ENCODE peak calls at places on chromosomes 13 and 19, in four cellular contexts. N is H1, X is HepG2, H is GM12878. G is an unnamed sample.

GRCh38 chr13:105937451-105937850 is 598.0 kb downstream of the EFNB2 start:
- DNase-seq in N (no peak), X (no peak), H (no peak), G (peak)

GRCh38 chr13:101714195-101714594 is 261.7 kb downstream of the ITGBL1 start:
- DNase-seq in X (no peak), N (no peak), H (no peak), G (no peak)

GRCh38 chr13:111265006-111265700 is 55.3 kb upstream of the TEX29 start:
- DNase-seq in N (no peak), X (no peak), H (no peak), G (no peak)

GRCh38 chr13:76758257-76758656 is 127.9 kb downstream of the KCTD12 start:
- DNase-seq in N (no peak), H (no peak), X (no peak), G (peak)

GRCh38 chr13:46210362-46211083 is 1.2 kb upstream of the LRRC63 start:
- DNase-seq in X (no peak), N (no peak), H (no peak), G (no peak)

GRCh38 chr19:8512115-8512967 is 1.6 kb downstream of the ZNF414 start:
- DNase-seq in H (no peak), N (peak), X (peak), G (peak)

GRCh38 chr19:43820098-43820860 is 6.8 kb upstream of the ZNF283 start:
- DNase-seq in H (no peak), X (no peak), N (peak), G (peak)

GRCh38 chr19:5181331-5181730 is 159.3 kb downstream of the PTPRS start:
- DNase-seq in X (no peak), N (no peak), H (no peak), G (no peak)

GRCh38 chr13:48631441-48631840 is 22.3 kb upstream of the CYSLTR2 start:
- DNase-seq in N (no peak), H (no peak), X (no peak), G (no peak)

GRCh38 chr13:21837841-21838551 is 167.1 kb downstream of the FGF9 start:
- DNase-seq in N (no peak), H (no peak), X (peak), G (no peak)

GRCh38 chr19:7480222-7480974 is 8.4 kb downstream of the PEX11G start:
- DNase-seq in H (no peak), X (no peak), N (no peak), G (peak)

GRCh38 chr19:7480975-7481265 is 7.9 kb downstream of the PEX11G start:
- DNase-seq in H (no peak), N (no peak), X (no peak), G (no peak)

GRCh38 chr19:7478843-7479227 is 10.0 kb downstream of the PEX11G start:
- DNase-seq in X (no peak), H (no peak), N (no peak), G (peak)

GRCh38 chr19:7483720-7484201 is 5.1 kb downstream of the PEX11G start:
- DNase-seq in N (no peak), X (no peak), H (no peak), G (peak)

GRCh38 chr19:7482584-7483439 is 6.0 kb downstream of the PEX11G start:
- DNase-seq in X (no peak), H (no peak), N (peak), G (peak)
- H3K9ac ChIP-seq in X (no peak), H (no peak), N (no peak), G (no peak)

DNA sequence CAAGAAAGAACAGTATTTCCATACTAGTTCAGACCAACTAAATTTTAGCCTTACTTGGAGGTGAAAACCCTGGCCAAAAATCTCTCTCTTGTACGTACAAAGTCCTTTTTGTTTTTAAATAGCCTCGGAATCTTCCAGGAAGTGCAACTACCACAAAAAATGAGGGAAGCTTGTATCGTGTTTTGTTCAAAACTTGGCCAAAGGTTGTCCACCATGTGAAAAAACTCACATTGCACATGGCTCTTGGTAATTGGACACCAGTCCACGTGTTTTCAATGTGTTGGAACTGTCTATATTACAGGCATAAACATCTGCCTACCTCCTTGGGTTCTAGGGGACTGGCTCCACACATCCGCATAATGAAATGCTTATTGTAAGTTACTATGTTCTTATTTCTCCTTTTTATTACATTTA is 15.2 kb upstream of the STRN4 start:
- DNase-seq in N (no peak), H (no peak), X (peak), G (no peak)
- TF ChIP-seq TCF12 in N (no peak), H (no peak), X (no peak), G (no peak)

DNA sequence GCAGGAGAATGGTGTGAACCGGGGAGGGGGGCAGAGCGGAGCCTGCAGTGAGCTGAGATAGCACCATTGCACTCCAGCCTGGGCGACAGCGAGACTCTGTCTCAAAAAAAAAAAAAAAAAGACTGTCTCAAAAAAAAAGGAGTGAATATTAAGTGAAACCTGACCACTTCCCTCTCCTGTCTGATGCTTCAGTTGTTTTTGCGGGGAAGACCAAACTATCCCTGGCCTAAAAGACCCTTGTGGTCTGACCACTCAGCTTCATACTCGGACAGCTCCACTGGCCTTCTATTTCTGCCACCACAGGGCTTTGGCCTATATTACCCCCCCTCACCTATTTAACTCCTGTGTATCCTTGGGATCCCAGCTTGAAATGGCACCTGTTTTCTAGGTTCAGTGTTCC is 2.3 kb downstream of the CLASRP start:
- DNase-seq in X (no peak), N (no peak), H (no peak), G (no peak)
- H3K27ac ChIP-seq in X (no peak), N (no peak), H (peak), G (no peak)

DNA sequence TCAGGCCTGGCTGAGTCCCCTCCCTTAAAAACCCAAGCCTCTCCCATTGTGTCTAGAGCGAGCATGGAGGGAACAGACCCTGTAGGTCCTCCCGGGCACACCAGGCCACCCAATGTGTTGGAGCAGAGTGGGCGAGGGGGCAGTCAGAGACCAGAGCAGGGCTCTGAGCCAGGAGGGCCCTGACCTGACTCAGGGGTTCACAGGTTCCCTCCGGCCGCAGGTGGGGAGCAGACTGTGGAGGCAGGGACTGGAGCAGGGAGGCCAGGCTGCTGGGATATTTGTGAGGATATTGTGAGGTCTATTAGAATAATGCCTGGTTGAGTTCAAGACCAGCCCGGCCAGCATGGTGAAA is 1.6 kb upstream of the TYROBP start:
- DNase-seq in N (no peak), X (no peak), H (no peak), G (no peak)
- H3K9ac ChIP-seq in N (no peak), X (no peak), H (peak), G (no peak)

GRCh38 chr13:67052550-67053237 is 177.4 kb downstream of the PCDH9 start:
- DNase-seq in N (no peak), H (no peak), X (no peak), G (no peak)

GRCh38 chr13:67048084-67048792 is 181.9 kb downstream of the PCDH9 start:
- DNase-seq in X (no peak), N (no peak), H (no peak), G (no peak)

GRCh38 chr13:67049744-67050143 is 180.4 kb downstream of the PCDH9 start:
- DNase-seq in H (no peak), N (no peak), X (no peak), G (no peak)

GRCh38 chr13:67045357-67045756 is 184.8 kb downstream of the PCDH9 start:
- DNase-seq in H (no peak), X (no peak), N (no peak), G (no peak)

DNA sequence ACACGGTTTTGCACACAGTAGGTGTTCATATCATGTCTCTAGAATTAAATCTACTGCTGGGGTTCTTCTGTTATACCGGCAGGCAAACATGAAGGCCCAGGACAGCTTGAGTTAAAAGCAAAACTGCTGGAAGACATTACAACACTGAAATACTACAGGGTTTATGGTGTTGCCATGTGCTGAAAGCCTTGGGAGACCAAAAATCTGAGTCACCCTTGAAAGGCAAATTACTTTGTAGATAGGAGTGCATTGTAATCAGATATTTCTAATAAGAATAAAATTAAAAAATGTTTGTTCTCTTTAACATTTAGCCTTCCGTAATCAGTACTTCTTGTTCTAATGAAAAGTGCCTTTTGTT is 181.4 kb downstream of the PCDH9 start:
- DNase-seq in H (no peak), X (no peak), N (no peak), G (no peak)
- TF ChIP-seq TCF12 in H (no peak), X (no peak), N (no peak), G (no peak)

GRCh38 chr13:30824651-30825050 is 81.4 kb upstream of the MEDAG start:
- DNase-seq in X (no peak), N (no peak), H (no peak), G (no peak)
- H3K27ac ChIP-seq in X (no peak), N (no peak), H (no peak), G (no peak)

GRCh38 chr19:1944088-1944915 is 3.3 kb downstream of the CSNK1G2 start:
- DNase-seq in X (no peak), H (no peak), N (no peak), G (no peak)

GRCh38 chr19:1941146-1942077 is at the start of gene CSNK1G2:
- DNase-seq in H (no peak), X (no peak), N (no peak), G (no peak)

GRCh38 chr19:1943661-1944087 is 2.7 kb downstream of the CSNK1G2 start:
- DNase-seq in N (no peak), X (no peak), H (no peak), G (no peak)

GRCh38 chr19:1942078-1942933 is 1.3 kb downstream of the CSNK1G2 start:
- DNase-seq in H (peak), N (no peak), X (peak), G (peak)

GRCh38 chr19:1942934-1943555 is 2.1 kb downstream of the CSNK1G2 start:
- DNase-seq in H (no peak), N (no peak), X (no peak), G (no peak)
- H3K9ac ChIP-seq in H (peak), N (no peak), X (peak), G (peak)

G was measured in SK-N-SH.